ENCODE peak calls at places on chromosomes 4 and X, in four cellular contexts. B is stimulated activated CD4-positive, alpha-beta T cell treated with anti-CD3 and anti-CD28 coated beads, Interleukin-15, amount 100 ng/mL, for 48 hours; L is ureter; G is tibial artery. H is an unnamed sample.

GRCh38 chrX:46036508-46036907 is 508.7 kb downstream of the ZNF674 start:
- DNase-seq in B (no peak), L (no peak), G (no peak), H (no peak)

GRCh38 chrX:28124416-28124815 is 143.2 kb upstream of the DCAF8L1 start:
- DNase-seq in B (no peak), L (no peak), G (no peak), H (no peak)

GRCh38 chr4:100949350-100949935 is 397.9 kb downstream of the PPP3CA start:
- DNase-seq in B (no peak), L (no peak), G (no peak), H (no peak)

GRCh38 chrX:10106801-10107200 is 50.0 kb upstream of the CLCN4 start:
- DNase-seq in B (no peak), L (no peak), G (no peak), H (no peak)

GRCh38 chrX:40299028-40299479 is 201.3 kb upstream of the BCOR start:
- DNase-seq in B (no peak), L (no peak), G (no peak), H (no peak)

GRCh38 chrX:9278475-9279270 is 186.2 kb upstream of the TBL1X start:
- DNase-seq in B (no peak), L (no peak), G (no peak), H (no peak)

GRCh38 chr4:21380861-21381260 is 567.7 kb downstream of the KCNIP4 start:
- DNase-seq in B (no peak), L (no peak), G (no peak), H (no peak)

GRCh38 chr4:111689731-111690130 is 455.5 kb upstream of the FAM241A start:
- DNase-seq in B (no peak), L (no peak), G (no peak), H (no peak)

GRCh38 chrX:31429915-31430314 is 358.1 kb upstream of the FTHL17 start:
- DNase-seq in B (no peak), L (no peak), G (no peak), H (no peak)

GRCh38 chrX:72020204-72020603 is 109.6 kb downstream of the NHSL2 start:
- DNase-seq in B (no peak), L (peak), G (no peak), H (no peak)

GRCh38 chrX:9708923-9709553 is 56.6 kb downstream of the GPR143 start:
- DNase-seq in B (peak), L (peak), G (peak), H (no peak)

GRCh38 chrX:153476628-153477027 is 6.3 kb upstream of the HAUS7 start:
- DNase-seq in B (no peak), L (no peak), G (peak), H (no peak)

GRCh38 chr4:83328486-83328885 is 6.2 kb downstream of the HPSE start:
- DNase-seq in B (no peak), L (no peak), G (no peak), H (no peak)

GRCh38 chrX:38871129-38872029 is 70.1 kb downstream of the MID1IP1 start:
- DNase-seq in B (no peak), L (no peak), G (no peak), H (no peak)

GRCh38 chr4:107744532-107744931 is 24.5 kb upstream of the PAPSS1 start:
- DNase-seq in B (no peak), L (no peak), G (no peak), H (no peak)

GRCh38 chrX:114519524-114519923 is 64.4 kb upstream of the HTR2C start:
- DNase-seq in B (no peak), L (no peak), G (no peak), H (no peak)

GRCh38 chr4:102217345-102217744 is 127.9 kb downstream of the SLC39A8 start:
- DNase-seq in B (no peak), L (no peak), G (no peak), H (no peak)

GRCh38 chr4:148284526-148285193 is 157.6 kb downstream of the NR3C2 start:
- DNase-seq in B (no peak), L (no peak), G (no peak), H (no peak)

GRCh38 chr4:75909331-75909844 is 7.1 kb upstream of the PPEF2 start:
- DNase-seq in B (no peak), L (no peak), G (no peak), H (no peak)